ENCODE peak calls at places on chromosomes 3 and 15, in nine cellular contexts. G is CD4-positive, alpha-beta T cell; C is CMK; H is spleen; Y is cerebellum; N is A673; O is left colon; E is NCI-H345; P is BJ. A is an unnamed sample.

GRCh38 chr3:10405816-10406215 is 84.9 kb upstream of the SEC13 start:
- DNase-seq in H (no peak), O (no peak), E (no peak), G (no peak), N (no peak), C (no peak), P (no peak), Y (no peak), A (no peak)

GRCh38 chr3:194140520-194141414 is 4.8 kb downstream of the HES1 start:
- DNase-seq in Y (no peak), G (no peak), N (peak), P (no peak), H (peak), E (peak), C (peak), O (peak), A (no peak)

GRCh38 chr3:157201648-157202278 is 41.8 kb upstream of the CCNL1 start:
- DNase-seq in C (no peak), E (peak), N (peak), P (no peak), G (no peak), H (no peak), Y (peak), O (no peak), A (no peak)

GRCh38 chr15:27070816-27071215 is 99.8 kb downstream of the GABRG3 start:
- DNase-seq in E (peak), N (no peak), O (no peak), Y (no peak), G (no peak), P (no peak), C (no peak), H (no peak), A (no peak)

GRCh38 chr3:173891272-173892100 is 493.9 kb downstream of the NLGN1 start:
- DNase-seq in O (no peak), G (no peak), C (no peak), Y (peak), E (no peak), P (no peak), N (no peak), H (no peak), A (no peak)

GRCh38 chr15:57003418-57003817 is 85.0 kb downstream of the TCF12 start:
- DNase-seq in P (peak), E (no peak), C (no peak), N (no peak), Y (no peak), H (no peak), G (no peak), O (no peak), A (no peak)

GRCh38 chr15:83398591-83398990 is 48.5 kb upstream of the SH3GL3 start:
- DNase-seq in C (no peak), Y (no peak), N (peak), E (no peak), O (no peak), H (no peak), P (peak), G (no peak), A (no peak)

GRCh38 chr15:33443699-33444098 is 132.9 kb downstream of the RYR3 start:
- DNase-seq in E (no peak), G (no peak), H (no peak), O (no peak), P (no peak), C (no peak), N (no peak), Y (no peak), A (no peak)

GRCh38 chr3:101940521-101940992 is 91.2 kb downstream of the NFKBIZ start:
- DNase-seq in E (peak), G (no peak), N (peak), H (peak), C (no peak), P (peak), Y (no peak), O (no peak), A (no peak)

GRCh38 chr3:36166477-36166876 is 213.8 kb upstream of the STAC start:
- DNase-seq in Y (no peak), H (no peak), C (no peak), N (peak), P (peak), G (no peak), E (no peak), O (no peak), A (no peak)

GRCh38 chr3:171165499-171165921 is 139.0 kb upstream of the SLC2A2 start:
- DNase-seq in G (no peak), E (no peak), C (no peak), P (no peak), O (no peak), N (no peak), H (no peak), Y (no peak), A (no peak)

GRCh38 chr3:71348001-71348632 is 235.4 kb downstream of the FOXP1 start:
- DNase-seq in E (no peak), Y (no peak), G (no peak), P (no peak), O (no peak), C (no peak), H (no peak), N (no peak), A (no peak)

GRCh38 chr15:66124626-66125025 is 128.9 kb downstream of the MEGF11 start:
- DNase-seq in H (no peak), O (no peak), P (no peak), C (no peak), E (peak), Y (peak), N (no peak), G (no peak), A (no peak)

GRCh38 chr3:157769378-157769777 is 266.2 kb upstream of the VEPH1 start:
- DNase-seq in G (no peak), E (no peak), O (no peak), P (no peak), H (no peak), C (no peak), N (no peak), Y (no peak), A (no peak)

GRCh38 chr15:71448688-71449114 is 333.4 kb downstream of the THSD4 start:
- DNase-seq in H (no peak), E (peak), O (no peak), N (peak), C (no peak), P (no peak), G (no peak), Y (peak), A (no peak)

GRCh38 chr3:32510075-32510724 is 7.5 kb upstream of the CMTM6 start:
- DNase-seq in C (no peak), O (peak), Y (peak), P (peak), E (peak), H (no peak), G (peak), N (peak), A (no peak)

GRCh38 chr15:40928351-40928974 is 677 bp upstream of the DLL4 start:
- DNase-seq in P (no peak), C (no peak), O (peak), E (peak), G (no peak), H (peak), N (no peak), Y (no peak), A (no peak)

GRCh38 chr3:186953011-186953487 is 22.7 kb downstream of the ST6GAL1 start:
- DNase-seq in G (no peak), Y (no peak), O (no peak), N (no peak), C (no peak), E (no peak), P (no peak), H (no peak), A (no peak)

GRCh38 chr3:88263417-88264116 is 113.8 kb downstream of the C3orf38 start:
- DNase-seq in G (no peak), O (peak), P (no peak), H (no peak), E (no peak), N (peak), Y (no peak), C (no peak), A (no peak)

GRCh38 chr3:134428396-134428795 is 54.1 kb upstream of the AMOTL2 start:
- DNase-seq in P (no peak), C (no peak), O (no peak), Y (no peak), N (no peak), G (no peak), E (no peak), H (no peak), A (no peak)

GRCh38 chr3:69392850-69393249 is 7.0 kb upstream of the FRMD4B start:
- DNase-seq in C (no peak), O (no peak), P (no peak), Y (no peak), H (no peak), N (no peak), E (no peak), G (no peak), A (no peak)

GRCh38 chr15:29945943-29946591 is 123.8 kb upstream of the TJP1 start:
- DNase-seq in E (no peak), G (no peak), O (no peak), C (no peak), Y (no peak), H (no peak), P (no peak), N (no peak), A (no peak)

GRCh38 chr3:13584901-13585300 is 36.0 kb downstream of the FBLN2 start:
- DNase-seq in O (no peak), Y (no peak), E (no peak), G (no peak), P (no peak), H (peak), C (no peak), N (no peak), A (peak)

GRCh38 chr3:192128922-192129321 is 598.4 kb downstream of the FGF12 start:
- DNase-seq in N (peak), G (no peak), E (peak), Y (no peak), P (no peak), C (no peak), O (no peak), H (no peak), A (no peak)

GRCh38 chr3:132543016-132543739 is 53.9 kb upstream of the ACKR4 start:
- DNase-seq in G (no peak), P (peak), E (no peak), O (no peak), N (no peak), Y (no peak), H (no peak), C (no peak), A (no peak)

GRCh38 chr15:73034213-73034612 is 18.1 kb upstream of the NEO1 start:
- DNase-seq in E (no peak), G (no peak), C (no peak), P (no peak), N (no peak), H (no peak), O (no peak), Y (peak), A (no peak)

GRCh38 chr3:47865192-47865591 is 62.3 kb downstream of the DHX30 start:
- DNase-seq in H (no peak), P (no peak), G (no peak), E (no peak), Y (no peak), O (no peak), N (no peak), C (no peak), A (no peak)

GRCh38 chr15:25481208-25481862 is 42.5 kb upstream of the UBE3A start:
- DNase-seq in Y (peak), H (no peak), N (no peak), E (peak), C (no peak), O (no peak), G (no peak), P (no peak), A (no peak)

GRCh38 chr3:87473944-87474343 is 197.6 kb upstream of the POU1F1 start:
- DNase-seq in O (no peak), Y (no peak), H (no peak), P (no peak), G (no peak), C (no peak), E (no peak), N (no peak), A (no peak)

GRCh38 chr15:66253643-66254363 is at the start of gene MEGF11:
- DNase-seq in H (no peak), E (peak), P (no peak), C (no peak), O (no peak), G (no peak), N (peak), Y (peak), A (no peak)

GRCh38 chr3:99666201-99666600 is 27.8 kb downstream of the COL8A1 start:
- DNase-seq in H (no peak), E (no peak), G (no peak), P (no peak), N (no peak), Y (no peak), O (no peak), C (no peak), A (no peak)

GRCh38 chr3:4417449-4417848 is 49.6 kb downstream of the SUMF1 start:
- DNase-seq in G (no peak), N (peak), H (no peak), O (no peak), Y (peak), C (no peak), P (no peak), E (no peak), A (no peak)

GRCh38 chr3:149277338-149277813 is 55.7 kb upstream of the CP start:
- DNase-seq in E (no peak), N (no peak), O (no peak), Y (no peak), G (no peak), H (no peak), P (peak), C (no peak), A (no peak)

GRCh38 chr3:172982731-172983364 is 158.2 kb downstream of the SPATA16 start:
- DNase-seq in N (peak), C (no peak), P (no peak), Y (no peak), O (no peak), G (no peak), H (no peak), E (no peak), A (no peak)

GRCh38 chr3:195162033-195162669 is 108.8 kb downstream of the XXYLT1 start:
- DNase-seq in N (no peak), H (peak), C (no peak), P (no peak), E (no peak), O (no peak), G (no peak), Y (no peak), A (no peak)

GRCh38 chr3:4739289-4740236 is 239.7 kb upstream of the BHLHE40 start:
- DNase-seq in G (no peak), H (no peak), C (peak), O (no peak), Y (no peak), N (no peak), E (no peak), P (no peak), A (no peak)

A was measured in chondrocyte.